ENCODE peak calls at places on chromosomes 5 and 9, in seven cellular contexts. C is effector CD4-positive, alpha-beta T cell; D is fibroblast of lung; V is GM12891; L is PC-3; U is HEK293T; Q is RWPE1. S is an unnamed sample.

GRCh38 chr9:127931092-127931881 is 710 bp upstream of the PIP5KL1 start:
- DNase-seq in C (no peak), D (peak; percentile 74), U (peak; percentile 34), L (peak; percentile 22), Q (peak; percentile 62), V (no peak), S (no peak)

GRCh38 chr9:132241840-132242620 is 80.2 kb downstream of the NTNG2 start:
- DNase-seq in C (peak; percentile 35), V (peak; percentile 63), D (no peak), L (no peak), U (peak; percentile 26), Q (no peak), S (no peak)

GRCh38 chr5:179699640-179700298 is 1.0 kb downstream of the CANX start:
- DNase-seq in V (no peak), C (no peak), D (peak; percentile 37), Q (peak; percentile 55), U (peak; percentile 27), L (peak; percentile 8), S (no peak)

GRCh38 chr5:90153031-90153430 is 256.5 kb downstream of the CETN3 start:
- DNase-seq in D (peak; percentile 32), C (no peak), U (no peak), Q (no peak), L (no peak), V (no peak), S (no peak)

GRCh38 chr5:166856771-166857170 is 1434.7 kb upstream of the WWC1 start:
- DNase-seq in D (no peak), Q (no peak), U (no peak), V (no peak), L (no peak), C (no peak), S (no peak)

GRCh38 chr9:110650261-110650660 is 18.3 kb upstream of the MUSK start:
- DNase-seq in C (no peak), L (peak; percentile 68), Q (no peak), V (no peak), D (peak; percentile 88), U (no peak), S (no peak)

GRCh38 chr5:176784218-176785165 is 25.9 kb upstream of the UNC5A start:
- DNase-seq in V (no peak), C (no peak), Q (peak; percentile 99), U (no peak), L (peak; percentile 88), D (peak; percentile 87), S (peak; percentile 93)

GRCh38 chr9:113997610-113998009 is 80.5 kb downstream of the AMBP start:
- DNase-seq in V (no peak), Q (no peak), D (no peak), L (no peak), U (no peak), C (no peak), S (no peak)

GRCh38 chr9:97696025-97696822 is 916 bp downstream of the XPA start:
- DNase-seq in C (no peak), Q (no peak), V (no peak), D (peak; percentile 36), U (no peak), L (no peak), S (no peak)

GRCh38 chr5:2602451-2603045 is 148.9 kb downstream of the IRX2 start:
- DNase-seq in U (no peak), Q (no peak), D (peak; percentile 55), C (no peak), L (no peak), V (no peak), S (no peak)